ENCODE peak calls at places on chromosomes 3 and 15, in five cellular contexts. One of them, this sample, is unnamed.
A peak's percentile ranks its signal among the peaks of the same experiment; 100 is the strongest.

GRCh38 chr3:143831208-143831607 is 17.1 kb downstream of the SLC9A9 start:
- DNase-seq in K562: no peak
- DNase-seq in stomach: no peak
- DNase-seq in spleen: no peak
- DNase-seq in transverse colon: no peak
- DNase-seq in this sample: no peak

GRCh38 chr15:56207711-56208110 is 36.0 kb downstream of the RFX7 start:
- DNase-seq in K562: no peak
- DNase-seq in stomach: no peak
- DNase-seq in spleen: no peak
- DNase-seq in transverse colon: no peak
- DNase-seq in this sample: no peak

GRCh38 chr3:19065027-19065426 is 83.3 kb upstream of the KCNH8 start:
- DNase-seq in K562: no peak
- DNase-seq in stomach: no peak
- DNase-seq in spleen: no peak
- DNase-seq in transverse colon: no peak
- DNase-seq in this sample: no peak

GRCh38 chr3:154967090-154967489 is 113.0 kb upstream of the MME start:
- DNase-seq in K562: no peak
- DNase-seq in stomach: no peak
- DNase-seq in spleen: no peak
- DNase-seq in transverse colon: no peak
- DNase-seq in this sample: no peak

GRCh38 chr15:34246276-34247010 is 21.6 kb downstream of the EMC4 start:
- DNase-seq in K562: no peak
- DNase-seq in stomach: no peak
- DNase-seq in spleen: no peak
- DNase-seq in transverse colon: no peak
- DNase-seq in this sample: no peak

GRCh38 chr15:70327328-70328136 is 229.8 kb upstream of the TLE3 start:
- DNase-seq in K562: no peak
- DNase-seq in stomach: no peak
- DNase-seq in spleen: no peak
- DNase-seq in transverse colon: no peak
- DNase-seq in this sample: no peak

GRCh38 chr3:132817646-132818177 is 95.5 kb upstream of the NPHP3 start:
- DNase-seq in K562: peak; percentile 2
- DNase-seq in stomach: no peak
- DNase-seq in spleen: no peak
- DNase-seq in transverse colon: no peak
- DNase-seq in this sample: no peak

GRCh38 chr3:69174871-69175737 is 52.7 kb upstream of the LMOD3 start:
- DNase-seq in K562: no peak
- DNase-seq in stomach: no peak
- DNase-seq in spleen: no peak
- DNase-seq in transverse colon: no peak
- DNase-seq in this sample: no peak

GRCh38 chr15:33341943-33342342 is 31.2 kb downstream of the RYR3 start:
- DNase-seq in K562: no peak
- DNase-seq in stomach: no peak
- DNase-seq in spleen: no peak
- DNase-seq in transverse colon: no peak
- DNase-seq in this sample: no peak

GRCh38 chr3:22118542-22118941 is 367.5 kb upstream of the ZNF385D start:
- DNase-seq in K562: no peak
- DNase-seq in stomach: no peak
- DNase-seq in spleen: no peak
- DNase-seq in transverse colon: no peak
- DNase-seq in this sample: no peak

GRCh38 chr3:157981819-157982218 is 124.4 kb downstream of the SHOX2 start:
- DNase-seq in K562: no peak
- DNase-seq in stomach: no peak
- DNase-seq in spleen: no peak
- DNase-seq in transverse colon: no peak
- DNase-seq in this sample: no peak

GRCh38 chr3:17640466-17640865 is 102.0 kb downstream of the TBC1D5 start:
- DNase-seq in K562: no peak
- DNase-seq in stomach: no peak
- DNase-seq in spleen: no peak
- DNase-seq in transverse colon: no peak
- DNase-seq in this sample: no peak

GRCh38 chr3:44930911-44931310 is 45.1 kb downstream of the ZDHHC3 start:
- DNase-seq in K562: no peak
- DNase-seq in stomach: no peak
- DNase-seq in spleen: no peak
- DNase-seq in transverse colon: no peak
- DNase-seq in this sample: no peak

GRCh38 chr3:186609247-186609868 is 3.5 kb upstream of the AHSG start:
- DNase-seq in K562: peak; percentile 43
- DNase-seq in stomach: peak; percentile 41
- DNase-seq in spleen: no peak
- DNase-seq in transverse colon: no peak
- DNase-seq in this sample: no peak

GRCh38 chr15:53197426-53197839 is 407.3 kb upstream of the ONECUT1 start:
- DNase-seq in K562: peak; percentile 65
- DNase-seq in stomach: peak; percentile 63
- DNase-seq in spleen: peak; percentile 75
- DNase-seq in transverse colon: peak; percentile 58
- DNase-seq in this sample: peak; percentile 32

GRCh38 chr3:57864853-57865252 is 108.7 kb downstream of the SLMAP start:
- DNase-seq in K562: peak; percentile 6
- DNase-seq in stomach: no peak
- DNase-seq in spleen: no peak
- DNase-seq in transverse colon: no peak
- DNase-seq in this sample: no peak

GRCh38 chr3:38728008-38728407 is 78.5 kb upstream of the SCN5A start:
- DNase-seq in K562: no peak
- DNase-seq in stomach: no peak
- DNase-seq in spleen: no peak
- DNase-seq in transverse colon: no peak
- DNase-seq in this sample: no peak

GRCh38 chr3:36932979-36933378 is 11.9 kb downstream of the TRANK1 start:
- DNase-seq in K562: no peak
- DNase-seq in stomach: no peak
- DNase-seq in spleen: no peak
- DNase-seq in transverse colon: no peak
- DNase-seq in this sample: no peak

GRCh38 chr15:53196235-53196634 is 406.1 kb upstream of the ONECUT1 start:
- DNase-seq in K562: no peak
- DNase-seq in stomach: no peak
- DNase-seq in spleen: no peak
- DNase-seq in transverse colon: no peak
- DNase-seq in this sample: no peak

GRCh38 chr3:153829596-153830170 is 291.5 kb upstream of the ARHGEF26 start:
- DNase-seq in K562: no peak
- DNase-seq in stomach: no peak
- DNase-seq in spleen: no peak
- DNase-seq in transverse colon: no peak
- DNase-seq in this sample: no peak

GRCh38 chr3:193983846-193984245 is 152.1 kb upstream of the HES1 start:
- DNase-seq in K562: no peak
- DNase-seq in stomach: no peak
- DNase-seq in spleen: no peak
- DNase-seq in transverse colon: no peak
- DNase-seq in this sample: no peak

GRCh38 chr15:84824260-84824690 is 7.1 kb downstream of the ALPK3 start:
- DNase-seq in K562: no peak
- DNase-seq in stomach: no peak
- DNase-seq in spleen: no peak
- DNase-seq in transverse colon: peak; percentile 47
- DNase-seq in this sample: no peak

GRCh38 chr3:183515968-183516851 is 39.3 kb downstream of the KLHL6 start:
- DNase-seq in K562: no peak
- DNase-seq in stomach: no peak
- DNase-seq in spleen: no peak
- DNase-seq in transverse colon: peak; percentile 59
- DNase-seq in this sample: no peak

GRCh38 chr3:56303508-56303907 is 164.8 kb downstream of the ERC2 start:
- DNase-seq in K562: peak; percentile 34
- DNase-seq in stomach: no peak
- DNase-seq in spleen: no peak
- DNase-seq in transverse colon: no peak
- DNase-seq in this sample: no peak

GRCh38 chr3:107847791-107848190 is 243.0 kb downstream of the CD47 start:
- DNase-seq in K562: no peak
- DNase-seq in stomach: no peak
- DNase-seq in spleen: no peak
- DNase-seq in transverse colon: no peak
- DNase-seq in this sample: no peak

GRCh38 chr3:4904801-4905695 is 74.2 kb upstream of the BHLHE40 start:
- DNase-seq in K562: peak; percentile 25
- DNase-seq in stomach: no peak
- DNase-seq in spleen: no peak
- DNase-seq in transverse colon: peak; percentile 34
- DNase-seq in this sample: peak; percentile 48

GRCh38 chr3:196590279-196590678 is 21.8 kb downstream of the FBXO45 start:
- DNase-seq in K562: no peak
- DNase-seq in stomach: no peak
- DNase-seq in spleen: no peak
- DNase-seq in transverse colon: no peak
- DNase-seq in this sample: no peak

GRCh38 chr15:26852980-26853379 is 13.9 kb upstream of the GABRA5 start:
- DNase-seq in K562: no peak
- DNase-seq in stomach: no peak
- DNase-seq in spleen: no peak
- DNase-seq in transverse colon: no peak
- DNase-seq in this sample: no peak
- TF ChIP-seq CTCF in K562: no peak
- TF ChIP-seq CTCF in stomach: no peak
- TF ChIP-seq CTCF in spleen: no peak
- TF ChIP-seq CTCF in transverse colon: no peak
- TF ChIP-seq CTCF in this sample: no peak

GRCh38 chr3:111745786-111746185 is 113.3 kb upstream of the PHLDB2 start:
- DNase-seq in K562: no peak
- DNase-seq in stomach: no peak
- DNase-seq in spleen: no peak
- DNase-seq in transverse colon: no peak
- DNase-seq in this sample: no peak

GRCh38 chr3:111746772-111747171 is 112.3 kb upstream of the PHLDB2 start:
- DNase-seq in K562: no peak
- DNase-seq in stomach: no peak
- DNase-seq in spleen: no peak
- DNase-seq in transverse colon: no peak
- DNase-seq in this sample: no peak

GRCh38 chr3:111749171-111750170 is 109.6 kb upstream of the PHLDB2 start:
- DNase-seq in K562: no peak
- DNase-seq in stomach: no peak
- DNase-seq in spleen: no peak
- DNase-seq in transverse colon: no peak
- DNase-seq in this sample: no peak

GRCh38 chr3:111748132-111748531 is 110.9 kb upstream of the PHLDB2 start:
- DNase-seq in K562: no peak
- DNase-seq in stomach: no peak
- DNase-seq in spleen: no peak
- DNase-seq in transverse colon: no peak
- DNase-seq in this sample: no peak

DNA sequence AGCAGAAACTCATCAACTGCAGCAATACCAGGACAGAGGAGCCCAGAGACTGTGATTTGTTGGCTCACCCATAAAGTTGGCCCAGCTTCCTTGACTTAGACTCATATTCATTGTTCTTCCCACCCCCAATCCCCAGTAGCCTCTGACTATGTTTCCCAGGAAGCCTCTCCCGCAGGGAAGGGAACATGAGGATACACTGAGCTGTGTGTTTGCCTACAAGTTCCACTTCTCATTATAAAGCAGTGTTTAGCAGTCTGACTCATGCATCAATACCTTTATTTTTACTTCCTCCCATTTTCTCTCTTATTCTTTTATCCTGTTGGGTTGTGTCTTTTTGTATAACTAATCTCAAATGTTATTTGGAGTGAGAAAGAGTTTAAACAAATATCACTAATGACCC is 111.6 kb upstream of the PHLDB2 start:
- DNase-seq in K562: no peak
- DNase-seq in stomach: no peak
- DNase-seq in spleen: no peak
- DNase-seq in transverse colon: no peak
- DNase-seq in this sample: no peak
- H3K27ac ChIP-seq in K562: no peak overlapping the region
- H3K27ac ChIP-seq in stomach: no peak overlapping the region
- H3K27ac ChIP-seq in spleen: no peak overlapping the region
- H3K27ac ChIP-seq in transverse colon: no peak overlapping the region
- H3K27ac ChIP-seq in this sample: no peak overlapping the region

GRCh38 chr15:74201656-74202420 is 749 bp downstream of the STRA6 start:
- DNase-seq in K562: no peak
- DNase-seq in stomach: no peak
- DNase-seq in spleen: no peak
- DNase-seq in transverse colon: no peak
- DNase-seq in this sample: no peak

GRCh38 chr15:74205593-74205969 is 3.0 kb upstream of the STRA6 start:
- DNase-seq in K562: no peak
- DNase-seq in stomach: no peak
- DNase-seq in spleen: no peak
- DNase-seq in transverse colon: no peak
- DNase-seq in this sample: no peak

GRCh38 chr15:74206801-74207281 is 4.3 kb upstream of the STRA6 start:
- DNase-seq in K562: no peak
- DNase-seq in stomach: no peak
- DNase-seq in spleen: no peak
- DNase-seq in transverse colon: no peak
- DNase-seq in this sample: no peak

GRCh38 chr15:74202461-74203401 is at the start of gene STRA6:
- DNase-seq in K562: peak; percentile 62
- DNase-seq in stomach: no peak
- DNase-seq in spleen: no peak
- DNase-seq in transverse colon: no peak
- DNase-seq in this sample: no peak

GRCh38 chr15:74203914-74204431 is 1.4 kb upstream of the STRA6 start:
- DNase-seq in K562: peak; percentile 35
- DNase-seq in stomach: no peak
- DNase-seq in spleen: no peak
- DNase-seq in transverse colon: no peak
- DNase-seq in this sample: no peak
- TF ChIP-seq POLR2AphosphoS5 in K562: no peak
- TF ChIP-seq POLR2AphosphoS5 in stomach: no peak
- TF ChIP-seq POLR2AphosphoS5 in spleen: no peak
- TF ChIP-seq POLR2AphosphoS5 in transverse colon: no peak
- TF ChIP-seq POLR2AphosphoS5 in this sample: no peak

GRCh38 chr3:188060436-188060835 is 93.5 kb upstream of the LPP start:
- DNase-seq in K562: no peak
- DNase-seq in stomach: no peak
- DNase-seq in spleen: no peak
- DNase-seq in transverse colon: no peak
- DNase-seq in this sample: no peak

GRCh38 chr3:188058569-188059184 is 95.3 kb upstream of the LPP start:
- DNase-seq in K562: no peak
- DNase-seq in stomach: no peak
- DNase-seq in spleen: no peak
- DNase-seq in transverse colon: no peak
- DNase-seq in this sample: no peak

GRCh38 chr3:188064831-188065493 is 89.0 kb upstream of the LPP start:
- DNase-seq in K562: no peak
- DNase-seq in stomach: peak; percentile 83
- DNase-seq in spleen: no peak
- DNase-seq in transverse colon: no peak
- DNase-seq in this sample: peak; percentile 76

GRCh38 chr3:188059346-188059745 is 94.6 kb upstream of the LPP start:
- DNase-seq in K562: no peak
- DNase-seq in stomach: no peak
- DNase-seq in spleen: no peak
- DNase-seq in transverse colon: no peak
- DNase-seq in this sample: no peak

GRCh38 chr3:188061133-188061532 is 92.8 kb upstream of the LPP start:
- DNase-seq in K562: peak; percentile 3
- DNase-seq in stomach: no peak
- DNase-seq in spleen: no peak
- DNase-seq in transverse colon: peak; percentile 40
- DNase-seq in this sample: peak; percentile 70
- TF ChIP-seq CTCF in K562: no peak
- TF ChIP-seq CTCF in stomach: no peak
- TF ChIP-seq CTCF in spleen: no peak
- TF ChIP-seq CTCF in transverse colon: no peak
- TF ChIP-seq CTCF in this sample: no peak

This sample was measured in prostate gland.